ENCODE peak calls at places on chromosomes 16 and 17, in ten cellular contexts. I is GM10248; A is fibroblast of the conjunctiva; B is stimulated activated CD4-positive, alpha-beta T cell treated with anti-CD3 and anti-CD28 coated beads, TNF-alpha, amount 100 ng/mL, for 24 hours; W is activated B cell treated with CpG ODN at 0.5 μM for 24 hours; Z is left cardiac atrium; S is T-helper 9 cell; P is NK-92 treated with Interleukin-12 subunit alpha and Interleukin-12 subunit beta, amount 100 ng/mL, for 24 hours; R is NCI-H510A treated with DMSO at 0.1 percent for 48 hours; O is EL. C is an unnamed sample.

GRCh38 chr17:37259030-37259735 is 116.6 kb upstream of the C17orf78 start:
- DNase-seq in I (no peak), W (no peak), Z (no peak), S (no peak), A (no peak), O (peak), P (no peak), B (no peak), R (no peak), C (no peak)

GRCh38 chr17:38872671-38873385 is 3.0 kb downstream of the LASP1 start:
- DNase-seq in O (no peak), R (no peak), I (no peak), P (no peak), S (no peak), B (no peak), A (no peak), W (no peak), Z (no peak), C (no peak)

GRCh38 chr17:29583324-29584248 is 5.9 kb downstream of the GIT1 start:
- DNase-seq in S (no peak), Z (no peak), P (no peak), A (no peak), R (no peak), I (no peak), B (no peak), W (no peak), O (no peak), C (no peak)

GRCh38 chr17:35577826-35578194 is 561 bp downstream of the PEX12 start:
- DNase-seq in A (no peak), S (no peak), W (no peak), P (no peak), I (no peak), B (no peak), R (no peak), O (peak), Z (no peak), C (no peak)

GRCh38 chr17:22694362-22695227 is 1002.3 kb downstream of the KCNJ18 start:
- DNase-seq in O (no peak), R (no peak), W (no peak), I (no peak), B (no peak), Z (no peak), P (no peak), S (no peak), A (no peak), C (peak)

GRCh38 chr16:69223882-69224281 is 36.9 kb downstream of the SNTB2 start:
- DNase-seq in O (peak), Z (no peak), B (no peak), R (no peak), S (no peak), W (no peak), I (no peak), P (no peak), A (no peak), C (no peak)

GRCh38 chr16:4115209-4115940 is 867 bp downstream of the ADCY9 start:
- DNase-seq in R (no peak), P (no peak), W (peak), Z (peak), A (no peak), O (peak), I (peak), B (peak), S (peak), C (no peak)

GRCh38 chr16:56603589-56603988 is 4.8 kb upstream of the MT2A start:
- DNase-seq in R (peak), W (no peak), S (no peak), O (peak), P (no peak), I (no peak), Z (peak), A (no peak), B (no peak), C (no peak)

GRCh38 chr16:58176608-58177346 is 21.1 kb downstream of the CSNK2A2 start:
- DNase-seq in Z (no peak), B (no peak), O (no peak), I (no peak), S (no peak), A (no peak), P (no peak), R (no peak), W (no peak), C (no peak)

GRCh38 chr17:32854177-32854576 is 22.7 kb downstream of the MYO1D start:
- DNase-seq in I (no peak), W (no peak), B (no peak), S (no peak), R (no peak), Z (no peak), O (no peak), P (no peak), A (no peak), C (no peak)

GRCh38 chr17:20266806-20267458 is 200.4 kb downstream of the LGALS9B start:
- DNase-seq in Z (no peak), W (no peak), B (no peak), A (no peak), I (no peak), R (peak), O (peak), P (no peak), S (no peak), C (no peak)

GRCh38 chr17:69764137-69764536 is 310.9 kb upstream of the KCNJ16 start:
- DNase-seq in O (no peak), Z (no peak), I (no peak), B (no peak), A (no peak), R (no peak), P (no peak), S (no peak), W (no peak), C (no peak)

GRCh38 chr16:51839697-51840462 is 688.8 kb upstream of the SALL1 start:
- DNase-seq in W (no peak), B (no peak), O (peak), A (no peak), P (no peak), I (no peak), R (no peak), Z (no peak), S (no peak), C (peak)

GRCh38 chr16:8729779-8730334 is 55.4 kb downstream of the ABAT start:
- DNase-seq in O (no peak), B (no peak), A (no peak), I (no peak), R (no peak), P (no peak), S (no peak), W (peak), Z (no peak), C (no peak)

GRCh38 chr16:31186176-31186575 is 6.2 kb downstream of the FUS start:
- DNase-seq in P (no peak), I (no peak), W (no peak), O (no peak), R (no peak), A (no peak), S (no peak), Z (no peak), B (no peak), C (no peak)

GRCh38 chr17:43755389-43755875 is 3.2 kb downstream of the SOST start:
- DNase-seq in I (no peak), S (no peak), O (peak), A (no peak), P (no peak), B (peak), R (no peak), Z (no peak), W (no peak), C (no peak)

GRCh38 chr17:72097144-72097543 is 23.7 kb upstream of the SOX9 start:
- DNase-seq in A (no peak), B (no peak), Z (no peak), W (no peak), R (no peak), S (no peak), O (no peak), P (no peak), I (no peak), C (no peak)

GRCh38 chr16:88561485-88562369 is 8.5 kb upstream of the ZC3H18 start:
- DNase-seq in B (peak), R (peak), P (no peak), W (peak), A (no peak), Z (peak), O (peak), I (peak), S (peak), C (no peak)

GRCh38 chr17:40284085-40284713 is 3.5 kb upstream of the CDC6 start:
- DNase-seq in P (no peak), Z (no peak), O (peak), S (no peak), I (no peak), R (no peak), B (no peak), A (peak), W (no peak), C (no peak)

GRCh38 chr17:82876602-82877391 is 37.0 kb upstream of the ZNF750 start:
- DNase-seq in S (no peak), P (no peak), W (no peak), O (peak), B (no peak), A (peak), I (no peak), R (peak), Z (peak), C (no peak)

GRCh38 chr17:82924812-82925211 is 85.0 kb upstream of the ZNF750 start:
- DNase-seq in O (no peak), B (no peak), A (no peak), Z (no peak), S (no peak), I (no peak), R (no peak), P (no peak), W (no peak), C (no peak)

GRCh38 chr17:29060475-29060874 is 17.5 kb downstream of the PIPOX start:
- DNase-seq in R (no peak), P (no peak), Z (no peak), A (no peak), B (no peak), O (no peak), W (no peak), S (no peak), I (no peak), C (no peak)

GRCh38 chr16:2783581-2784375 is 3.6 kb downstream of the PRSS33 start:
- DNase-seq in R (no peak), P (no peak), W (no peak), S (no peak), Z (peak), I (no peak), A (no peak), O (no peak), B (no peak), C (no peak)

GRCh38 chr17:71633391-71633849 is 487.4 kb upstream of the SOX9 start:
- DNase-seq in O (peak), A (peak), P (no peak), S (no peak), I (no peak), B (no peak), W (no peak), R (peak), Z (no peak), C (no peak)

GRCh38 chr17:80879723-80880649 is 111.7 kb upstream of the CHMP6 start:
- DNase-seq in A (no peak), R (no peak), B (peak), O (no peak), W (no peak), S (no peak), Z (peak), I (no peak), P (no peak), C (no peak)

GRCh38 chr17:67171560-67171959 is 73.4 kb downstream of the HELZ start:
- DNase-seq in R (no peak), O (no peak), B (no peak), P (no peak), Z (no peak), W (no peak), I (peak), S (no peak), A (no peak), C (no peak)

GRCh38 chr17:4908301-4908700 is 5.4 kb upstream of the CHRNE start:
- DNase-seq in O (peak), P (no peak), B (no peak), R (no peak), S (no peak), A (no peak), W (no peak), I (no peak), Z (no peak), C (no peak)

GRCh38 chr16:2963074-2963610 is 933 bp upstream of the KREMEN2 start:
- DNase-seq in I (no peak), B (no peak), O (no peak), W (no peak), S (no peak), Z (no peak), R (no peak), P (no peak), A (no peak), C (no peak)

GRCh38 chr17:61425682-61426481 is 26.2 kb downstream of the TBX2 start:
- DNase-seq in R (no peak), O (no peak), B (no peak), P (no peak), W (no peak), A (no peak), S (no peak), I (no peak), Z (no peak), C (no peak)

GRCh38 chr17:28975634-28976033 is 24.3 kb upstream of the PHF12 start:
- DNase-seq in B (no peak), A (no peak), P (no peak), S (no peak), R (no peak), Z (no peak), I (no peak), O (no peak), W (no peak), C (no peak)

GRCh38 chr17:75830168-75831031 is 13.8 kb downstream of the UNC13D start:
- DNase-seq in B (no peak), W (peak), A (no peak), O (no peak), Z (peak), R (no peak), P (no peak), I (peak), S (peak), C (no peak)

GRCh38 chr16:62135903-62136302 is 99.7 kb upstream of the CDH8 start:
- DNase-seq in I (no peak), O (peak), A (no peak), Z (no peak), S (no peak), B (no peak), W (no peak), R (no peak), P (no peak), C (no peak)

GRCh38 chr17:78127240-78127887 is 1.2 kb downstream of the TMC6 start:
- DNase-seq in I (peak), R (no peak), O (no peak), P (peak), W (peak), Z (peak), A (no peak), B (peak), S (peak), C (no peak)

GRCh38 chr17:17077101-17077500 is 34.8 kb downstream of the MPRIP start:
- DNase-seq in B (no peak), O (no peak), A (no peak), R (no peak), I (no peak), Z (peak), P (no peak), W (no peak), S (no peak), C (no peak)

GRCh38 chr17:56867948-56868376 is 34.0 kb downstream of the DGKE start:
- DNase-seq in P (no peak), I (no peak), B (no peak), Z (no peak), O (peak), R (no peak), S (no peak), A (no peak), W (no peak), C (no peak)

GRCh38 chr16:11534262-11534661 is 52.5 kb downstream of the LITAF start:
- DNase-seq in Z (no peak), I (no peak), R (no peak), W (no peak), S (no peak), B (no peak), P (no peak), A (no peak), O (no peak), C (no peak)

GRCh38 chr16:14509055-14509454 is 121.0 kb downstream of the PARN start:
- DNase-seq in R (no peak), I (no peak), B (no peak), A (no peak), W (no peak), S (no peak), O (no peak), Z (no peak), P (no peak), C (no peak)

C was measured in NT2/D1.